ENCODE peak calls at places on chromosomes 2 and 18, in eight cellular contexts. I is prostate gland, A is fibroblast of lung, G is B cell, H is right lobe of liver, D is AG09319, U is AG04450, P is foreskin fibroblast. O is an unnamed sample.

GRCh38 chr18:33757037-33757436 is 179.0 kb downstream of the ASXL3 start:
- DNase-seq in I (no peak), A (peak), G (no peak), H (no peak), D (no peak), U (no peak), P (peak), O (no peak)

GRCh38 chr2:237702439-237703397 is 75.3 kb downstream of the LRRFIP1 start:
- DNase-seq in I (no peak), A (peak), G (no peak), H (no peak), D (no peak), U (no peak), P (peak), O (no peak)

GRCh38 chr2:6773007-6773693 is 92.6 kb downstream of the CMPK2 start:
- DNase-seq in I (peak), A (peak), G (peak), H (peak), D (no peak), U (no peak), P (peak), O (no peak)

GRCh38 chr2:154850532-154850931 is 152.0 kb downstream of the KCNJ3 start:
- DNase-seq in I (no peak), A (no peak), G (no peak), H (no peak), D (no peak), U (no peak), P (no peak), O (no peak)

GRCh38 chr18:55234366-55235093 is 275.3 kb upstream of the CCDC68 start:
- DNase-seq in I (peak), A (peak), G (peak), H (peak), D (peak), U (peak), P (peak), O (peak)

GRCh38 chr2:122167561-122167960 is 412.1 kb downstream of the TSN start:
- DNase-seq in I (no peak), A (no peak), G (no peak), H (no peak), D (no peak), U (no peak), P (no peak), O (no peak)

GRCh38 chr18:59674534-59674933 is 22.7 kb downstream of the CCBE1 start:
- DNase-seq in I (no peak), A (no peak), G (no peak), H (no peak), D (no peak), U (no peak), P (no peak), O (no peak)

GRCh38 chr2:166671831-166672230 is 177.8 kb upstream of the SCN7A start:
- DNase-seq in I (no peak), A (no peak), G (no peak), H (no peak), D (no peak), U (no peak), P (peak), O (no peak)

GRCh38 chr18:3135536-3135935 is 84.2 kb downstream of the MYOM1 start:
- DNase-seq in I (no peak), A (no peak), G (no peak), H (no peak), D (no peak), U (no peak), P (no peak), O (no peak)

GRCh38 chr2:219475697-219476604 is 22.7 kb upstream of the GMPPA start:
- DNase-seq in I (peak), A (peak), G (no peak), H (peak), D (no peak), U (no peak), P (peak), O (no peak)

GRCh38 chr18:32326450-32327309 is 136.8 kb downstream of the MEP1B start:
- DNase-seq in I (no peak), A (peak), G (no peak), H (no peak), D (no peak), U (no peak), P (no peak), O (no peak)

GRCh38 chr2:118826093-118826492 is 21.4 kb downstream of the EN1 start:
- DNase-seq in I (no peak), A (no peak), G (no peak), H (no peak), D (no peak), U (no peak), P (no peak), O (no peak)

GRCh38 chr2:65999103-65999502 is 435.8 kb upstream of the MEIS1 start:
- DNase-seq in I (no peak), A (no peak), G (no peak), H (no peak), D (no peak), U (no peak), P (no peak), O (no peak)

GRCh38 chr2:127516031-127516430 is 10.3 kb downstream of the IWS1 start:
- DNase-seq in I (no peak), A (peak), G (no peak), H (no peak), D (peak), U (no peak), P (peak), O (no peak)

GRCh38 chr18:58934356-58934755 is 69.7 kb downstream of the ZNF532 start:
- DNase-seq in I (no peak), A (no peak), G (no peak), H (no peak), D (no peak), U (no peak), P (no peak), O (no peak)

GRCh38 chr18:73980289-73980979 is 167.2 kb downstream of the FBXO15 start:
- DNase-seq in I (no peak), A (no peak), G (no peak), H (no peak), D (no peak), U (no peak), P (peak), O (no peak)

GRCh38 chr2:215664847-215665525 is 229.1 kb upstream of the FN1 start:
- DNase-seq in I (no peak), A (peak), G (no peak), H (no peak), D (peak), U (peak), P (peak), O (no peak)

GRCh38 chr18:56146565-56146964 is 491.8 kb downstream of the TXNL1 start:
- DNase-seq in I (no peak), A (no peak), G (no peak), H (no peak), D (no peak), U (no peak), P (peak), O (no peak)

GRCh38 chr18:43719264-43719795 is 442.0 kb upstream of the SYT4 start:
- DNase-seq in I (no peak), A (no peak), G (no peak), H (no peak), D (no peak), U (no peak), P (peak), O (no peak)

GRCh38 chr2:231613655-231614558 is 21.2 kb downstream of the TEX44 start:
- DNase-seq in I (peak), A (peak), G (peak), H (peak), D (no peak), U (peak), P (peak), O (no peak)

GRCh38 chr2:11465485-11466306 is at the start of gene E2F6:
- DNase-seq in I (peak), A (peak), G (peak), H (peak), D (peak), U (peak), P (peak), O (peak)
- TF ChIP-seq CTCF in I (no peak), A (no peak), G (no peak), H (no peak), D (no peak), U (no peak), P (no peak), O (no peak)

GRCh38 chr2:165240927-165241326 is 1.7 kb downstream of the SCN2A start:
- DNase-seq in I (no peak), A (no peak), G (no peak), H (no peak), D (no peak), U (no peak), P (no peak), O (no peak)
- TF ChIP-seq CTCF in I (no peak), A (no peak), G (no peak), H (no peak), D (no peak), U (no peak), P (no peak), O (no peak)

GRCh38 chr18:22171263-22171838 is 2.0 kb downstream of the GATA6 start:
- DNase-seq in I (no peak), A (no peak), G (no peak), H (no peak), D (no peak), U (no peak), P (no peak), O (no peak)
- TF ChIP-seq CTCF in I (no peak), A (no peak), G (no peak), H (no peak), D (no peak), U (no peak), P (no peak), O (no peak)

GRCh38 chr2:230410263-230410662 is 5.7 kb upstream of the SP100 start:
- DNase-seq in I (no peak), A (no peak), G (no peak), H (no peak), D (no peak), U (no peak), P (no peak), O (no peak)
- TF ChIP-seq CTCF in I (no peak), A (no peak), G (no peak), H (no peak), D (no peak), U (no peak), P (no peak), O (no peak)

DNA sequence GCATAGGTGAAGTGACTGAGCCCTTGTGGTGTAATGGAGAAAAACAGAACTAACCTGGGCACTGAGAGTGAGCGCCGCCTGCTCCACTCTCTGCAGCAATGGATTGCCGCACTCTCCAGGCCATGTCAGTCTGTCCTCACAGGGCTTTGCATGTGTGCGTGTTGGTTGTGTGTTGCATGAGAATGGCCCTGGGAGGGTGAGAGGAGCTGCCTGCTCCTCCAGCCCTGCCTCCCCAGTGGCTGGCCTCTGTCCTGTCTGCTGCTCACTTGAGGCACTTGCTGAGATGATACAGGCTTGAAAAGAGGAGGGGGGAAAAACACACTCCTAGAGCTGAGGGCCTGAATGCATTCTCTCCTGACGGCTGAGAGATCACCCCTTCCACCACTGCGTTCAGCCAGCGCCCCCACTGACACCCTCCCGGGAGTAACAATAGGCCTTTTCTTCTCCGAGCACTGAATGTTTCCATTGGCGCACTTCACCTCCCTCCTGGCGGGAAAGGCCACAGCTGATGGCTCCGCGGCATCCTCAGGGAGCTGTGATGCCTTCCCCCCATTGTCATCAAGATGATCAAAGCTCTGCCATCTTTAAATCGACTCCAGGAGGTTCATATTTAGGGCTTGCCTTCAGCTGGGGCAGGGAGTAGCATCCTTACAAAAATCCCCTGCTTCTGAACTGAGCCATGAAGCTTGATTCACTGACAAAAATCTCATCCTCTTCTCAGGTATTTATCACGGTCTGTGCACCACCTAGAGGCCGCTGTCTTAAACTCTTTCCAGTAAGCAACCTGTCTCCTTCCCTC is 49.9 kb upstream of the DAPL1 start:
- DNase-seq in I (peak), A (peak), G (no peak), H (no peak), D (peak), U (peak), P (peak), O (no peak)
- TF ChIP-seq CTCF in I (peak), A (peak), G (peak), H (peak), D (peak), U (peak), P (peak), O (peak)

GRCh38 chr2:177338177-177338721 is 54.3 kb upstream of the AGPS start:
- DNase-seq in I (no peak), A (peak), G (no peak), H (no peak), D (no peak), U (no peak), P (peak), O (no peak)

GRCh38 chr2:177332992-177333388 is 59.6 kb upstream of the AGPS start:
- DNase-seq in I (no peak), A (no peak), G (no peak), H (no peak), D (no peak), U (no peak), P (no peak), O (no peak)

GRCh38 chr2:177334940-177335543 is 57.5 kb upstream of the AGPS start:
- DNase-seq in I (peak), A (peak), G (peak), H (no peak), D (no peak), U (no peak), P (peak), O (no peak)

GRCh38 chr2:177332041-177332991 is 60.3 kb upstream of the AGPS start:
- DNase-seq in I (peak), A (peak), G (peak), H (no peak), D (peak), U (peak), P (peak), O (no peak)

GRCh38 chr2:177335917-177336450 is 56.6 kb upstream of the AGPS start:
- DNase-seq in I (no peak), A (peak), G (no peak), H (no peak), D (no peak), U (no peak), P (peak), O (no peak)
- TF ChIP-seq CTCF in I (no peak), A (no peak), G (no peak), H (no peak), D (no peak), U (no peak), P (no peak), O (no peak)

GRCh38 chr2:47309952-47310800 is 92.8 kb upstream of the MSH2 start:
- DNase-seq in I (no peak), A (peak), G (peak), H (no peak), D (no peak), U (no peak), P (peak), O (no peak)
- TF ChIP-seq CTCF in I (no peak), A (no peak), G (no peak), H (no peak), D (no peak), U (no peak), P (no peak), O (no peak)

O was measured in LNCaP clone FGC.